ENCODE peak calls at places on chromosomes 1 and 21, in ten cellular contexts. Y is testis; T is naive thymus-derived CD4-positive, alpha-beta T cell; U is iPS DF 6.9; X is esophagus muscularis mucosa; L is colonic mucosa; A is endothelial cell of umbilical vein; I is breast epithelium; Q is cardiac muscle cell; B is mammary epithelial cell. Z is an unnamed sample.
A peak's percentile ranks its signal among the peaks of the same experiment; 100 is the strongest.

GRCh38 chr1:160167056-160167455 is 15.7 kb downstream of the ATP1A4 start:
- DNase-seq in Y (no peak), T (no peak), U (no peak), X (no peak), L (no peak), A (no peak), I (peak; percentile 43), Q (no peak), B (no peak), Z (peak; percentile 55)

GRCh38 chr1:246597340-246597739 is 31.1 kb downstream of the CNST start:
- DNase-seq in Y (no peak), T (no peak), U (no peak), X (no peak), L (peak; percentile 85), A (peak; percentile 92), I (no peak), Q (peak; percentile 94), B (peak; percentile 47), Z (peak; percentile 71)

GRCh38 chr1:151187205-151187604 is 2.8 kb downstream of the VPS72 start:
- DNase-seq in Y (no peak), T (no peak), U (no peak), X (no peak), L (no peak), A (no peak), I (no peak), Q (no peak), B (no peak), Z (no peak)

GRCh38 chr1:6905790-6906189 is 120.5 kb downstream of the CAMTA1 start:
- DNase-seq in Y (no peak), T (no peak), U (no peak), X (no peak), L (no peak), A (no peak), I (no peak), Q (no peak), B (no peak), Z (no peak)

GRCh38 chr21:43929217-43929971 is 64.4 kb downstream of the AGPAT3 start:
- DNase-seq in Y (peak; percentile 58), T (no peak), U (no peak), X (no peak), L (peak; percentile 53), A (no peak), I (no peak), Q (no peak), B (no peak), Z (no peak)

GRCh38 chr1:9843576-9843945 is 19.8 kb upstream of the CLSTN1 start:
- DNase-seq in Y (no peak), T (no peak), U (no peak), X (no peak), L (peak; percentile 78), A (no peak), I (peak; percentile 78), Q (no peak), B (peak; percentile 68), Z (no peak)

GRCh38 chr1:202127836-202128622 is 5.3 kb downstream of the GPR37L1 start:
- DNase-seq in Y (no peak), T (no peak), U (no peak), X (no peak), L (no peak), A (no peak), I (no peak), Q (no peak), B (no peak), Z (no peak)

GRCh38 chr1:12528021-12528852 is 89.8 kb downstream of the DHRS3 start:
- DNase-seq in Y (peak; percentile 66), T (no peak), U (no peak), X (no peak), L (peak; percentile 96), A (no peak), I (peak; percentile 65), Q (peak; percentile 85), B (no peak), Z (peak; percentile 74)

DNA sequence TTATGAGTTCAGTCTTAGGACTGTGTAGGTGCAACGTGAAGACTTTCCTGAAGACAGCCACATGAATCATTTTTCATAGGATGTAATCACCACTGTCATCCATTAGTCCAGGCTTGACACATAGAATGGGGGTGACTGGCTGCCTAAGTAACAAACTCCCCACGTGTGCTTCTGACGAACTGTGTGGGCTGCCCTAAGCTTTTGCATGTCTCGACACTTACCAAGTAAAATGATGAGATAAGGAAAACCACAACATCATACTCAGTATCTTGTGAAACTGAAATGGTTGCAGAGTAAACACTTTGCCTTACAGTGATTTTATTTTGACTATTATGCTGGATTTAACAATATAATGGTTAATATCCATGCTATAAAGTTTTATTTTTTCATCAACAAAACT is 19.5 kb downstream of the ERG start:
- DNase-seq in Y (no peak), T (no peak), U (no peak), X (no peak), L (no peak), A (no peak), I (no peak), Q (peak; percentile 83), B (peak; percentile 99), Z (no peak)
- H3K4me3 ChIP-seq in Y (no peak overlapping the region), T (no peak overlapping the region), U (no peak overlapping the region), X (no peak overlapping the region), L (no peak overlapping the region), A (no peak overlapping the region), I (no peak overlapping the region), Q (no peak overlapping the region), B (no peak overlapping the region), Z (no peak overlapping the region)

GRCh38 chr1:155049651-155050559 is 1.2 kb upstream of the ADAM15 start:
- DNase-seq in Y (no peak), T (no peak), U (no peak), X (no peak), L (no peak), A (no peak), I (peak; percentile 43), Q (peak; percentile 40), B (peak; percentile 48), Z (no peak)

GRCh38 chr1:155050560-155051341 is at the start of gene ADAM15:
- DNase-seq in Y (peak; percentile 88), T (peak; percentile 69), U (no peak), X (no peak), L (peak; percentile 93), A (peak; percentile 81), I (peak; percentile 70), Q (peak; percentile 70), B (peak; percentile 73), Z (no peak)

GRCh38 chr1:155051777-155052398 is 772 bp downstream of the ADAM15 start:
- DNase-seq in Y (no peak), T (peak; percentile 59), U (no peak), X (no peak), L (peak; percentile 77), A (peak; percentile 45), I (peak; percentile 48), Q (no peak), B (peak; percentile 35), Z (no peak)

GRCh38 chr1:155051342-155051776 is 243 bp downstream of the ADAM15 start:
- DNase-seq in Y (no peak), T (no peak), U (no peak), X (no peak), L (no peak), A (no peak), I (no peak), Q (no peak), B (no peak), Z (no peak)

GRCh38 chr1:155048449-155049334 is 2.4 kb upstream of the ADAM15 start:
- DNase-seq in Y (no peak), T (no peak), U (no peak), X (no peak), L (no peak), A (no peak), I (no peak), Q (no peak), B (no peak), Z (no peak)
- H3K4me1 ChIP-seq in Y (peaks cover 21% of the 10 kb centered on the region), T (peaks cover 13% of the 10 kb centered on the region), U (peaks cover 7% of the 10 kb centered on the region), X (peaks cover 38% of the 10 kb centered on the region), L (peaks cover 18% of the 10 kb centered on the region), A (peaks cover 36% of the 10 kb centered on the region), I (peaks cover 10% of the 10 kb centered on the region), Q (peaks cover 11% of the 10 kb centered on the region), B (peaks cover 43% of the 10 kb centered on the region), Z (peaks cover 20% of the 10 kb centered on the region)

GRCh38 chr1:145957443-145958319 is at the start of gene LIX1L:
- DNase-seq in Y (peak; percentile 97), T (peak; percentile 97), U (peak; percentile 95), X (peak; percentile 98), L (peak; percentile 96), A (peak; percentile 97), I (peak; percentile 93), Q (peak; percentile 98), B (peak; percentile 97), Z (peak; percentile 91)

GRCh38 chr1:145958734-145959133 is 917 bp upstream of the LIX1L start:
- DNase-seq in Y (no peak), T (no peak), U (no peak), X (no peak), L (no peak), A (no peak), I (no peak), Q (no peak), B (no peak), Z (no peak)

GRCh38 chr1:145955436-145955835 is 2.4 kb downstream of the LIX1L start:
- DNase-seq in Y (no peak), T (no peak), U (no peak), X (no peak), L (no peak), A (peak; percentile 23), I (no peak), Q (peak; percentile 24), B (no peak), Z (no peak)

GRCh38 chr1:145956776-145957442 is 908 bp downstream of the LIX1L start:
- DNase-seq in Y (peak; percentile 62), T (no peak), U (no peak), X (no peak), L (no peak), A (peak; percentile 56), I (no peak), Q (peak; percentile 80), B (no peak), Z (no peak)

DNA sequence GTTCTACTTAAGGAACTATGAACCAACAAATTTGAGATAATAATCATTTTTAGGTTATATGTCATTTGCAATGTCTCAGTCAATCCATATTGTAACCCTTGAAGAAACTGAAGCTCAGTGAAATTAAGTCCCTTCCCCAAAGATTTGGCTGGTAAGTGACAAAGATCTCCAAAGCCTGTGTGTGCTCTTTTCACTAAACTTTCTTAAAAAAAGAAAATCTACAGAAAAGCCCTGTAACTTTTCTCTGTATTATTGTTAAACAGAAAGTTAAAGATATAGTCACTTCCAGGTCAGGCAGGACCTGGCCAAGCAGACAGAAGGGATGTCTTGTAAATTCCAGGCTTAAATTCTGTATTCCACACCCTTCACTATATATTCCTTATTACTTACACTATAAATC is 1.5 kb downstream of the LIX1L start:
- DNase-seq in Y (no peak), T (no peak), U (no peak), X (no peak), L (no peak), A (peak; percentile 46), I (no peak), Q (no peak), B (no peak), Z (no peak)
- H3K4me3 ChIP-seq in Y (peak overlapping the region; percentile 72), T (peak overlapping the region; percentile 70), U (no peak overlapping the region), X (peak overlapping the region; percentile 89), L (peak overlapping the region; percentile 74), A (peak overlapping the region; percentile 71), I (peak overlapping the region; percentile 83), Q (peak overlapping the region; percentile 73), B (peak overlapping the region; percentile 71), Z (peak overlapping the region; percentile 87)

GRCh38 chr21:32276671-32277070 is 2.2 kb downstream of the MIS18A start:
- DNase-seq in Y (no peak), T (no peak), U (no peak), X (peak; percentile 17), L (no peak), A (no peak), I (no peak), Q (no peak), B (no peak), Z (no peak)

DNA sequence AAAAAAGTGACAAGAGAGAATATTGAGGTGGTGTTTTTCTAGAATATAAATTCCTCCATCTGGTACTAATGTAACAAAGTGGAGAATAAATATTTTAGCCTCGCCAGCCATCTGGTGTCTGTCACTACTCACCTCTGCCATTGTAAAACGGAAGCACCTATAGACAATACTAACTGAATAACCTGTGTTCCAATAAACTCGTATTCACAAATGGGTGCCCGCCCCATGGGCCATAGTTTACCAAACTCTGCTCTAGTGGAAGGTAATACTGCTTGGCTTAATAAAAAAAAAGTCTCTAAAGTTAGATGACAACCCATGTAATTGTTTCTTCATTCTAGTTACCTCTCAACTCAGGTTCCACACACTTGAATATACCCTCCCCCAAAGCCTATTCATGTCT is 8.1 kb downstream of the MIS18A start:
- DNase-seq in Y (no peak), T (no peak), U (no peak), X (peak; percentile 53), L (no peak), A (no peak), I (no peak), Q (no peak), B (no peak), Z (no peak)
- H3K4me1 ChIP-seq in Y (no peaks in the 10 kb centered on the region), T (no peaks in the 10 kb centered on the region), U (no peaks in the 10 kb centered on the region), X (no peaks in the 10 kb centered on the region), L (no peaks in the 10 kb centered on the region), A (no peaks in the 10 kb centered on the region), I (no peaks in the 10 kb centered on the region), Q (no peaks in the 10 kb centered on the region), B (no peaks in the 10 kb centered on the region), Z (no peaks in the 10 kb centered on the region)